ENCODE peak calls at places on chromosomes 13 and 19, in four cellular contexts. M is NCI-H345; A is activated T-helper 9 cell treated with anti-CD3 and anti-CD28 coated beads, Interleukin-2, amount 50 U/mL, for 16 hours; R is EH. N is an unnamed sample.
A peak's percentile ranks its signal among the peaks of the same experiment; 100 is the strongest.

GRCh38 chr19:32543107-32543900 is 37.7 kb upstream of the PDCD5 start:
- DNase-seq in M (no peak), A (no peak), R (peak; percentile 31), N (no peak)

GRCh38 chr13:34678154-34678553 is 263.9 kb upstream of the NBEA start:
- DNase-seq in M (no peak), A (no peak), R (peak; percentile 64), N (no peak)

GRCh38 chr19:40465025-40465780 is at the start of gene BLVRB:
- DNase-seq in M (peak; percentile 63), A (no peak), R (peak; percentile 79), N (peak; percentile 48)

GRCh38 chr13:114109646-114110045 is 22.8 kb downstream of the RASA3 start:
- DNase-seq in M (peak; percentile 93), A (no peak), R (peak; percentile 47), N (no peak)

GRCh38 chr13:23608704-23609413 is 38.6 kb downstream of the TNFRSF19 start:
- DNase-seq in M (no peak), A (no peak), R (peak; percentile 85), N (no peak)

GRCh38 chr13:54287062-54287764 is 1258.6 kb downstream of the OLFM4 start:
- DNase-seq in M (no peak), A (no peak), R (no peak), N (no peak)

GRCh38 chr13:45974500-45974899 is 78.0 kb downstream of the ZC3H13 start:
- DNase-seq in M (no peak), A (no peak), R (no peak), N (no peak)

GRCh38 chr13:49676581-49677298 is 14.5 kb downstream of the EBPL start:
- DNase-seq in M (no peak), A (no peak), R (no peak), N (no peak)

GRCh38 chr19:45852145-45852750 is 10.7 kb downstream of the SYMPK start:
- DNase-seq in M (no peak), A (no peak), R (peak; percentile 67), N (no peak)

GRCh38 chr13:34294483-34295129 is 476.7 kb downstream of the RFC3 start:
- DNase-seq in M (peak; percentile 14), A (no peak), R (peak; percentile 3), N (no peak)

GRCh38 chr13:37338721-37339120 is 233.3 kb upstream of the CSNK1A1L start:
- DNase-seq in M (no peak), A (no peak), R (no peak), N (no peak)

GRCh38 chr19:1505991-1506881 is 6.6 kb downstream of the ADAMTSL5 start:
- DNase-seq in M (no peak), A (no peak), R (no peak), N (no peak)

GRCh38 chr13:30766957-30767603 is 31.7 kb downstream of the ALOX5AP start:
- DNase-seq in M (no peak), A (no peak), R (no peak), N (no peak)